ENCODE peak calls at places on chromosomes 5 and 9, in five cellular contexts. One of them, this sample, is unnamed.

GRCh38 chr5:90866915-90867715 is 308.5 kb downstream of the ADGRV1 start:
- DNase-seq in midbrain: no peak
- DNase-seq in H4: no peak
- DNase-seq in Karpas-422: no peak
- DNase-seq in AG08395: peak
- DNase-seq in this sample: no peak

GRCh38 chr9:127491516-127491915 is 40.2 kb downstream of the LRSAM1 start:
- DNase-seq in midbrain: no peak
- DNase-seq in H4: no peak
- DNase-seq in AG08395: no peak
- DNase-seq in Karpas-422: no peak
- DNase-seq in this sample: no peak

GRCh38 chr5:54160329-54160728 is 150.0 kb downstream of the ARL15 start:
- DNase-seq in AG08395: no peak
- DNase-seq in midbrain: no peak
- DNase-seq in H4: no peak
- DNase-seq in Karpas-422: no peak
- DNase-seq in this sample: no peak

GRCh38 chr9:103991698-103992097 is 102.4 kb upstream of the SMC2 start:
- DNase-seq in H4: no peak
- DNase-seq in AG08395: no peak
- DNase-seq in midbrain: no peak
- DNase-seq in Karpas-422: no peak
- DNase-seq in this sample: no peak

GRCh38 chr5:115098041-115098702 is 71.5 kb downstream of the TRIM36 start:
- DNase-seq in H4: peak
- DNase-seq in Karpas-422: peak
- DNase-seq in midbrain: peak
- DNase-seq in AG08395: peak
- DNase-seq in this sample: peak

GRCh38 chr9:31612336-31613030 is 772.0 kb upstream of the ACO1 start:
- DNase-seq in H4: no peak
- DNase-seq in Karpas-422: no peak
- DNase-seq in AG08395: no peak
- DNase-seq in midbrain: no peak
- DNase-seq in this sample: no peak

GRCh38 chr5:96930589-96930988 is 5.3 kb upstream of the LNPEP start:
- DNase-seq in Karpas-422: no peak
- DNase-seq in midbrain: no peak
- DNase-seq in H4: no peak
- DNase-seq in AG08395: no peak
- DNase-seq in this sample: no peak

GRCh38 chr5:176818391-176819098 is 8.2 kb downstream of the UNC5A start:
- DNase-seq in AG08395: no peak
- DNase-seq in midbrain: no peak
- DNase-seq in H4: no peak
- DNase-seq in Karpas-422: no peak
- DNase-seq in this sample: peak

GRCh38 chr9:92147030-92147853 is 32.0 kb upstream of the SPTLC1 start:
- DNase-seq in Karpas-422: no peak
- DNase-seq in AG08395: peak
- DNase-seq in H4: peak
- DNase-seq in midbrain: no peak
- DNase-seq in this sample: peak

GRCh38 chr9:129384138-129384886 is 206.3 kb upstream of the IER5L start:
- DNase-seq in midbrain: no peak
- DNase-seq in AG08395: no peak
- DNase-seq in Karpas-422: no peak
- DNase-seq in H4: no peak
- DNase-seq in this sample: no peak

GRCh38 chr5:3659907-3660306 is 64.3 kb downstream of the IRX1 start:
- DNase-seq in AG08395: no peak
- DNase-seq in midbrain: no peak
- DNase-seq in H4: peak
- DNase-seq in Karpas-422: no peak
- DNase-seq in this sample: no peak

GRCh38 chr5:167816864-167817263 is 474.6 kb upstream of the WWC1 start:
- DNase-seq in Karpas-422: no peak
- DNase-seq in AG08395: no peak
- DNase-seq in H4: no peak
- DNase-seq in midbrain: no peak
- DNase-seq in this sample: no peak

GRCh38 chr9:127966416-127967150 is 14.2 kb downstream of the EEIG1 start:
- DNase-seq in H4: no peak
- DNase-seq in AG08395: no peak
- DNase-seq in Karpas-422: no peak
- DNase-seq in midbrain: no peak
- DNase-seq in this sample: no peak

GRCh38 chr5:57442080-57442839 is 40.4 kb downstream of the ACTBL2 start:
- DNase-seq in AG08395: peak
- DNase-seq in H4: peak
- DNase-seq in midbrain: no peak
- DNase-seq in Karpas-422: no peak
- DNase-seq in this sample: no peak

GRCh38 chr9:18396102-18396728 is 77.7 kb upstream of the ADAMTSL1 start:
- DNase-seq in midbrain: no peak
- DNase-seq in Karpas-422: peak
- DNase-seq in H4: peak
- DNase-seq in AG08395: peak
- DNase-seq in this sample: no peak

GRCh38 chr5:141779642-141780041 is 97.6 kb upstream of the ARAP3 start:
- DNase-seq in Karpas-422: peak
- DNase-seq in H4: peak
- DNase-seq in midbrain: no peak
- DNase-seq in AG08395: no peak
- DNase-seq in this sample: no peak

GRCh38 chr9:124754289-124754688 is 16.8 kb downstream of the NR6A1 start:
- DNase-seq in AG08395: peak
- DNase-seq in Karpas-422: no peak
- DNase-seq in H4: no peak
- DNase-seq in midbrain: peak
- DNase-seq in this sample: no peak

GRCh38 chr9:92614123-92614510 is 55.8 kb downstream of the IPPK start:
- DNase-seq in Karpas-422: no peak
- DNase-seq in AG08395: no peak
- DNase-seq in H4: no peak
- DNase-seq in midbrain: no peak
- DNase-seq in this sample: no peak

GRCh38 chr9:40927851-40928802 is 200.4 kb downstream of the FOXD4L6 start:
- DNase-seq in AG08395: no peak
- DNase-seq in midbrain: no peak
- DNase-seq in H4: no peak
- DNase-seq in Karpas-422: peak
- DNase-seq in this sample: no peak

GRCh38 chr9:71504636-71505035 is 263.7 kb downstream of the CEMIP2 start:
- DNase-seq in midbrain: no peak
- DNase-seq in Karpas-422: no peak
- DNase-seq in AG08395: no peak
- DNase-seq in H4: no peak
- DNase-seq in this sample: no peak

GRCh38 chr5:134784946-134785620 is 26.5 kb downstream of the DDX46 start:
- DNase-seq in H4: no peak
- DNase-seq in midbrain: no peak
- DNase-seq in AG08395: peak
- DNase-seq in Karpas-422: no peak
- DNase-seq in this sample: no peak

GRCh38 chr9:130448035-130448624 is 3.4 kb downstream of the ASS1 start:
- DNase-seq in H4: peak
- DNase-seq in midbrain: no peak
- DNase-seq in Karpas-422: no peak
- DNase-seq in AG08395: peak
- DNase-seq in this sample: no peak

GRCh38 chr5:116133281-116133680 is 48.5 kb downstream of the COMMD10 start:
- DNase-seq in midbrain: no peak
- DNase-seq in Karpas-422: no peak
- DNase-seq in AG08395: no peak
- DNase-seq in H4: no peak
- DNase-seq in this sample: no peak

GRCh38 chr5:146238973-146239372 is 35.6 kb downstream of the RBM27 start:
- DNase-seq in AG08395: no peak
- DNase-seq in H4: no peak
- DNase-seq in midbrain: no peak
- DNase-seq in Karpas-422: no peak
- DNase-seq in this sample: no peak

GRCh38 chr9:128505414-128505765 is 871 bp downstream of the GLE1 start:
- DNase-seq in Karpas-422: no peak
- DNase-seq in AG08395: peak
- DNase-seq in midbrain: no peak
- DNase-seq in H4: no peak
- DNase-seq in this sample: no peak

GRCh38 chr9:16475257-16475656 is 395.2 kb downstream of the BNC2 start:
- DNase-seq in AG08395: no peak
- DNase-seq in midbrain: no peak
- DNase-seq in Karpas-422: no peak
- DNase-seq in H4: no peak
- DNase-seq in this sample: no peak

GRCh38 chr5:133723651-133724366 is 111.5 kb upstream of the FSTL4 start:
- DNase-seq in Karpas-422: no peak
- DNase-seq in AG08395: no peak
- DNase-seq in H4: no peak
- DNase-seq in midbrain: no peak
- DNase-seq in this sample: no peak

GRCh38 chr9:134382733-134383132 is 56.5 kb downstream of the RXRA start:
- DNase-seq in midbrain: no peak
- DNase-seq in H4: no peak
- DNase-seq in Karpas-422: no peak
- DNase-seq in AG08395: no peak
- DNase-seq in this sample: no peak

GRCh38 chr5:9903806-9904205 is 273.7 kb upstream of the TAS2R1 start:
- DNase-seq in AG08395: peak
- DNase-seq in H4: peak
- DNase-seq in midbrain: no peak
- DNase-seq in Karpas-422: no peak
- DNase-seq in this sample: no peak

GRCh38 chr9:119264165-119264564 is 105.1 kb downstream of the BRINP1 start:
- DNase-seq in AG08395: no peak
- DNase-seq in midbrain: no peak
- DNase-seq in Karpas-422: no peak
- DNase-seq in H4: no peak
- DNase-seq in this sample: no peak

GRCh38 chr9:77085416-77085815 is 66.0 kb downstream of the FOXB2 start:
- DNase-seq in H4: no peak
- DNase-seq in midbrain: no peak
- DNase-seq in Karpas-422: no peak
- DNase-seq in AG08395: no peak
- DNase-seq in this sample: no peak

GRCh38 chr9:123562844-123563346 is 206.9 kb downstream of the CRB2 start:
- DNase-seq in AG08395: peak
- DNase-seq in Karpas-422: no peak
- DNase-seq in midbrain: peak
- DNase-seq in H4: peak
- DNase-seq in this sample: peak

This sample was measured in LoVo.